ENCODE peak calls at places on chromosomes 13 and 19, in ten cellular contexts. U is MCF 10A; T is left cardiac atrium; N is H54; C is GDM1; H is effector CD4-positive, alpha-beta T cell; S is mucosa of descending colon; D is activated naive CD4-positive, alpha-beta T cell treated with Interleukin-2 at 50 U/mL for 16 hours; E is GM23338; L is heart left ventricle. P is an unnamed sample.

GRCh38 chr19:45478454-45479238 is 10.8 kb downstream of the FOSB start:
- DNase-seq in U (peak; percentile 95), T (peak; percentile 81), N (no peak), C (peak; percentile 80), H (peak; percentile 84), S (peak; percentile 89), D (peak; percentile 93), E (peak; percentile 95), L (peak; percentile 83), P (peak; percentile 96)

GRCh38 chr19:15540435-15540834 is 32.1 kb downstream of the CYP4F22 start:
- DNase-seq in U (no peak), T (no peak), N (no peak), C (no peak), H (no peak), S (no peak), D (no peak), E (no peak), L (no peak), P (no peak)

GRCh38 chr13:111844222-111844671 is 222.7 kb upstream of the SOX1 start:
- DNase-seq in U (no peak), T (no peak), N (no peak), C (no peak), H (no peak), S (no peak), D (no peak), E (no peak), L (no peak), P (no peak)

GRCh38 chr19:48190288-48191284 is 20.1 kb downstream of the ZSWIM9 start:
- DNase-seq in U (peak; percentile 67), T (no peak), N (no peak), C (no peak), H (peak; percentile 63), S (peak; percentile 17), D (peak; percentile 74), E (peak; percentile 98), L (no peak), P (peak; percentile 96)

GRCh38 chr19:4519521-4520277 is 1.4 kb upstream of the PLIN4 start:
- DNase-seq in U (peak; percentile 47), T (peak; percentile 62), N (no peak), C (no peak), H (no peak), S (no peak), D (no peak), E (no peak), L (peak; percentile 83), P (no peak)

GRCh38 chr19:50710094-50710493 is 9.5 kb downstream of the SHANK1 start:
- DNase-seq in U (no peak), T (no peak), N (no peak), C (no peak), H (no peak), S (no peak), D (no peak), E (no peak), L (peak; percentile 17), P (no peak)

GRCh38 chr13:91046715-91047327 is 300.7 kb upstream of the MIR17HG start:
- DNase-seq in U (no peak), T (no peak), N (no peak), C (no peak), H (no peak), S (no peak), D (no peak), E (peak; percentile 12), L (no peak), P (no peak)

GRCh38 chr19:47221890-47222289 is 9.1 kb downstream of the BBC3 start:
- DNase-seq in U (no peak), T (no peak), N (no peak), C (no peak), H (no peak), S (no peak), D (no peak), E (no peak), L (no peak), P (no peak)

GRCh38 chr19:39996811-39997594 is at the start of gene ZNF546:
- DNase-seq in U (peak; percentile 91), T (peak; percentile 95), N (peak; percentile 89), C (peak; percentile 81), H (peak; percentile 86), S (peak; percentile 95), D (peak; percentile 92), E (peak; percentile 90), L (peak; percentile 94), P (peak; percentile 92)

GRCh38 chr19:6030214-6030507 is 52.2 kb upstream of the RANBP3 start:
- DNase-seq in U (peak; percentile 80), T (no peak), N (no peak), C (no peak), H (no peak), S (no peak), D (no peak), E (no peak), L (no peak), P (no peak)

GRCh38 chr13:111292710-111293485 is 27.5 kb upstream of the TEX29 start:
- DNase-seq in U (no peak), T (no peak), N (no peak), C (no peak), H (no peak), S (no peak), D (no peak), E (no peak), L (no peak), P (no peak)

GRCh38 chr13:19794552-19795143 is 11.9 kb upstream of the PSPC1 start:
- DNase-seq in U (no peak), T (no peak), N (no peak), C (no peak), H (no peak), S (no peak), D (no peak), E (peak; percentile 91), L (no peak), P (peak; percentile 94)

GRCh38 chr13:74009100-74009668 is 125.0 kb downstream of the KLF12 start:
- DNase-seq in U (no peak), T (no peak), N (no peak), C (no peak), H (no peak), S (no peak), D (no peak), E (no peak), L (no peak), P (no peak)

GRCh38 chr19:46984077-46985010 is 35.3 kb upstream of the NPAS1 start:
- DNase-seq in U (peak; percentile 89), T (no peak), N (no peak), C (no peak), H (no peak), S (no peak), D (no peak), E (no peak), L (peak; percentile 83), P (no peak)

GRCh38 chr19:13153627-13154240 is 3.5 kb downstream of the IER2 start:
- DNase-seq in U (peak; percentile 29), T (peak; percentile 46), N (no peak), C (no peak), H (peak; percentile 12), S (peak; percentile 41), D (peak; percentile 30), E (peak; percentile 61), L (no peak), P (peak; percentile 67)